ENCODE peak calls at places on chromosomes 5 and 9, in six cellular contexts. N, G, K, L, D and X are unnamed samples.

GRCh38 chr9:111661802-111662491 is 542 bp downstream of the GNG10 start:
- DNase-seq in N (no peak), G (peak; percentile 81), K (peak; percentile 51), L (peak; percentile 65), D (no peak), X (peak; percentile 52)

GRCh38 chr5:71880531-71880930 is 161.5 kb downstream of the CARTPT start:
- DNase-seq in N (no peak), G (no peak), K (no peak), L (no peak), D (no peak), X (no peak)

GRCh38 chr9:33510264-33511183 is 13.5 kb upstream of the ANKRD18B start:
- DNase-seq in N (no peak), G (peak; percentile 82), K (peak; percentile 76), L (peak; percentile 51), D (no peak), X (no peak)

GRCh38 chr9:110763568-110763967 is 95.0 kb downstream of the MUSK start:
- DNase-seq in N (no peak), G (no peak), K (no peak), L (no peak), D (no peak), X (no peak)

GRCh38 chr5:107661038-107661649 is 9.6 kb downstream of the EFNA5 start:
- DNase-seq in N (no peak), G (no peak), K (no peak), L (no peak), D (no peak), X (no peak)

GRCh38 chr9:118640836-118641557 is 728.2 kb downstream of the BRINP1 start:
- DNase-seq in N (no peak), G (no peak), K (no peak), L (no peak), D (no peak), X (peak; percentile 35)

GRCh38 chr5:30387974-30388632 is 805.4 kb upstream of the CDH6 start:
- DNase-seq in N (no peak), G (no peak), K (no peak), L (no peak), D (no peak), X (no peak)

GRCh38 chr5:102229685-102230084 is 66.4 kb downstream of the SLCO4C1 start:
- DNase-seq in N (no peak), G (no peak), K (no peak), L (no peak), D (no peak), X (no peak)

GRCh38 chr5:140398379-140398811 is 3.2 kb upstream of the ANKHD1 start:
- DNase-seq in N (no peak), G (no peak), K (no peak), L (peak; percentile 8), D (no peak), X (no peak)

DNA sequence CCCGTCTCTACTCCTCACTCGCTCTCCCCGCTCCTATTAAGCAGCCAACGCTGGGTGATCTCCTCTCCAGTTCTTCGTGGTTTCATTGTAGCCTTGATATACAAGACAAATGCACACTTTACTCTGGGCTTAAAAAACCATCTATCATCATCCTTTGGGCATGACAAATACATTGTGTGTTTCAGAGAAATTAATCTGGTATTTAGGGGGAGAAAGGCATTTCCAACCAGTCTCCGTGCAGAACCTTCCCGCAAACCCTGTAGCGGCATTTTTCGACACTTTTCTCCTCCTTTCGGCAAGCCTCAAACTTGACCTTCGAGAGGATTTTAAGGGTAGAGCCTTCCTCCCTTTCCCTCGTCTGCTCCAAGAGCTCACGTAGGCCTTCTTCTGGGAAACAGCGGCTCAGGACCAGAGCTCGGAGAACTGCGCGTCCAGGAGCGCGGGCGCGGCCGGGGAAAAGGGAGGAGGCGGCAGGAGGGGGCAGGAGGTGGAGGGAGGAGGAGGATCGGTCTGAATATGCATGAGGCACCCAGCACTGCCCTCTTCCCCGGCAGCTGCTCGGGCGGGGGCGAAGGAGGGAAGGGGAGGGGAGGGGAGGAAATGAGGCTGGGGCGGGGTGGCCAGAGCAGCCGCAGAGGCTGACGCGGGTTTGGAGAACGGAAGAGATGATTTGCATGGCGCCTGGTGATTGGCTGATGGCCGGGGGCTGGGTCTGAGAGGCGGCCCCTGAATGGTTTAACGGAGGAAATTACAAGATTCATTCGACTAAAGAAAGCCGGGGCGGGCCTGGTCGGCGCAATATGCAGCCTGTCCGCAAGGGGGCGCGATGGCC is 127.6 kb downstream of the TMEM161B start:
- DNase-seq in N (peak; percentile 97), G (peak; percentile 96), K (peak; percentile 96), L (peak; percentile 92), D (peak; percentile 44), X (peak; percentile 77)
- TF ChIP-seq POLR2A in N (no peak), G (no peak), K (no peak), L (no peak), D (no peak), X (no peak)

DNA sequence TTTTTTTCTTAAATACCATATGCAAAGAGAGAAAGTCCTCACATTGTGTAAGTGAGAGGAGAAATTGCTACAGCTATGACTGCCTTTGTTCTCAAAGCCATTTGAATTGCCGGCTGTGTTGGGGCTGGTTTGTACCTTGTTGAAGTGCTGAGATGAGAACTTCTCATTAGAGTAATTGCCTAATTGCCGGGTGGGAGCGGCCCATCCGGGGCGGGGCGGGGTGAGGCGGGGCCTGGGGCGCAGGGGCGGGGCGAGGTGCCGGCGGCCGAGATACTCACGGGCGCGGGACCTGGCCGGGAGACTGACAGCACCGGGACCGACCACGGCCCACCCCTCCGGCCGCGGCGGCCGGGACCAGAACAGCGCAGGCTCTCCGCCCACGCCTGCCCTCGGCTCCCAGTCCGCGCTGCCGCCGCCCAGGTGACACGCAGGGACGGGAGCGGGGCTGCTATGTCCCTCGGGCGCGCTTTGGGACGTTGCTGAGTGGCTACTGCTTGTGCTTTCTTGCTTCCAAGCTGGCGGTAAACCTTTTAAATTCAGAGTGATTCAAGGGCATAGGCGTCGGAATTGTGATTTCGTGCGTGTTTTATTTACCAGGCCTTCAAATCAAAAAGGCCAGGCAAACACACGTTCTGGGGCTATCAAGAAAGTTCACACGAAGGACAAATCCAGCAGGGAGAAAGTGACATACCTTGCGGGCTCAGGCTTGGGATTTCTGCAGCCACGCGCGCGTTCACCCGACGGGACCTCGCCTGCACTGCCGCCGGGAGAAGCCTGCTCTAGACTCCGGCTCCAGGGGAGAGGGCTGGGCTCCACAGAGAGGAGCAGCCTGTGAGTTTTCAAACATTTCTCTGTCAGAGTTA is 269.1 kb downstream of the FANCC start:
- DNase-seq in N (no peak), G (no peak), K (peak; percentile 73), L (no peak), D (no peak), X (peak; percentile 92)
- TF ChIP-seq POLR2A in N (no peak), G (no peak), K (no peak), L (peak; percentile 53), D (peak; percentile 83), X (peak; percentile 54)

DNA sequence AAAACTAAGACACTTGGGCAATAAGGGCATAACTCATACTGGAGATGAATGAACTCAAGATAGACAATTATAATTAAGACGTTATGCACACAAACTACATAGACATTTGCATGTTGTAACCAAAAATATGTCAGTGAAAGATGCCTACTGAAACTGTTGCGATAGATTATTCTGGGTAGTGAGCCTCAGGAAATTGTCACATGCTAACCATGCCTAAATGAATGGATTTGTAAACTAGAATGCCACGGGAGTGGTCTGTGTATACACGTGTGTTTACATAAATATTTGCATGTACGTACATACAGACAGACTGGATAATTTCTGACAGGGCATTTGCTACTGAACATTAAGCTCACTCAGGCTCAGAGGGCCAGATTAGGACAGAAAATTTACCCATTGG is 1.2 kb downstream of the NIPSNAP3B start:
- DNase-seq in N (no peak), G (no peak), K (no peak), L (no peak), D (no peak), X (no peak)
- TF ChIP-seq POLR2A in N (no peak), G (no peak), K (no peak), L (no peak), D (no peak), X (no peak)

GRCh38 chr5:135887447-135887864 is 8.2 kb downstream of the IL9 start:
- DNase-seq in N (no peak), G (peak; percentile 73), K (peak; percentile 51), L (peak; percentile 74), D (no peak), X (peak; percentile 64)
- TF ChIP-seq POLR2A in N (no peak), G (no peak), K (no peak), L (no peak), D (no peak), X (no peak)

DNA sequence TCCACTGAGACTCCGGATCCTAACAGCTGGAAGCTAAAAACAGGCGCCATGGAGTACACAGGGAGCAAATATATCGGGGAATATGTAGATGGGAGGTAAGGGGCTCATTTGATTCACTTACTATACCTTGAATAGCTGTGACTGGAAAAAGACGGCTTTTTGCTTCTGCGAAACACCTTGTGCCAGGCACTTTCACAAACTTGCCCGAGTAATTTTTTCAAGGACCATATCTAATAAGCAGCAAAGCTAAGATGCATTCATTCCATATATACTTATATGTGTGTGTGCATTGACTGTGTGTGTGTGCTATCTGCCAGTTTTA is 178 bp downstream of the MORN5 start:
- DNase-seq in N (no peak), G (no peak), K (no peak), L (no peak), D (no peak), X (no peak)
- TF ChIP-seq POLR2A in N (no peak), G (no peak), K (no peak), L (no peak), D (no peak), X (no peak)

GRCh38 chr9:136762915-136763648 is 1.2 kb downstream of the LCN15 start:
- DNase-seq in N (no peak), G (no peak), K (no peak), L (peak; percentile 49), D (no peak), X (peak; percentile 81)
- TF ChIP-seq POLR2A in N (no peak), G (no peak), K (no peak), L (peak; percentile 22), D (no peak), X (no peak)

GRCh38 chr9:129996161-129996849 is 46.7 kb downstream of the FNBP1 start:
- DNase-seq in N (no peak), G (no peak), K (no peak), L (no peak), D (no peak), X (no peak)
- TF ChIP-seq POLR2A in N (no peak), G (no peak), K (no peak), L (no peak), D (no peak), X (no peak)

GRCh38 chr5:132679166-132679565 is 5.4 kb downstream of the IL4 start:
- DNase-seq in N (no peak), G (no peak), K (no peak), L (no peak), D (no peak), X (no peak)

GRCh38 chr5:132678735-132679134 is 4.9 kb downstream of the IL4 start:
- DNase-seq in N (no peak), G (no peak), K (no peak), L (no peak), D (no peak), X (no peak)

GRCh38 chr5:132680780-132681475 is 7.1 kb downstream of the IL4 start:
- DNase-seq in N (no peak), G (no peak), K (no peak), L (no peak), D (no peak), X (no peak)

GRCh38 chr5:132681476-132681831 is 7.7 kb downstream of the IL4 start:
- DNase-seq in N (no peak), G (no peak), K (no peak), L (no peak), D (no peak), X (no peak)

GRCh38 chr5:132679717-132680380 is 6.1 kb downstream of the IL4 start:
- DNase-seq in N (no peak), G (no peak), K (no peak), L (no peak), D (no peak), X (no peak)
- TF ChIP-seq POLR2A in N (no peak), G (no peak), K (no peak), L (no peak), D (no peak), X (no peak)

GRCh38 chr9:95510610-95511231 is 6.0 kb downstream of the PTCH1 start:
- DNase-seq in N (peak; percentile 85), G (peak; percentile 91), K (peak; percentile 93), L (peak; percentile 69), D (peak; percentile 23), X (peak; percentile 98)
- TF ChIP-seq POLR2A in N (no peak), G (peak; percentile 43), K (peak; percentile 9), L (no peak), D (peak; percentile 86), X (peak; percentile 41)